ENCODE peak calls at places on chromosomes 3 and 15, in seven cellular contexts. P is aorta; Q is stimulated activated CD8-positive, alpha-beta memory T cell treated with anti-CD3 and anti-CD28 coated beads, Interleukin-7, amount 100 ng/mL, for 24 hours; V is MG63; I is right atrium auricular region; L is GM12878; M is ovary. U is an unnamed sample.

GRCh38 chr15:59999064-59999377 is 5.1 kb upstream of the FOXB1 start:
- DNase-seq in V (no peak), Q (no peak), P (no peak), M (no peak), I (no peak), L (no peak), U (no peak)

GRCh38 chr3:15563190-15563589 is 38.2 kb downstream of the HACL1 start:
- DNase-seq in L (no peak), M (no peak), I (no peak), Q (no peak), P (no peak), V (no peak), U (no peak)

GRCh38 chr15:99578809-99579208 is 13.0 kb downstream of the MEF2A start:
- DNase-seq in L (no peak), I (no peak), Q (no peak), V (no peak), M (no peak), P (no peak), U (no peak)

GRCh38 chr3:126664591-126665214 is 9.8 kb upstream of the TXNRD3 start:
- DNase-seq in M (no peak), P (no peak), V (peak), Q (no peak), L (no peak), I (no peak), U (no peak)

GRCh38 chr3:24521306-24522154 is 26.9 kb upstream of the THRB start:
- DNase-seq in L (no peak), V (peak), P (peak), Q (no peak), I (peak), M (peak), U (no peak)

GRCh38 chr3:170307998-170308398 is 49.5 kb upstream of the SKIL start:
- DNase-seq in M (no peak), Q (no peak), P (no peak), L (no peak), V (peak), I (no peak), U (no peak)

GRCh38 chr15:40358492-40359353 is 704 bp downstream of the DISP2 start:
- DNase-seq in V (peak), I (no peak), M (peak), L (no peak), P (no peak), Q (no peak), U (no peak)

GRCh38 chr3:135091956-135092355 is 296.9 kb downstream of the EPHB1 start:
- DNase-seq in V (no peak), Q (no peak), M (no peak), L (no peak), I (no peak), P (no peak), U (no peak)

GRCh38 chr15:90271459-90272166 is 6.1 kb downstream of the NGRN start:
- DNase-seq in M (no peak), Q (no peak), L (no peak), P (no peak), V (no peak), I (no peak), U (no peak)

GRCh38 chr3:86923071-86923476 is 67.9 kb downstream of the VGLL3 start:
- DNase-seq in I (no peak), L (no peak), P (no peak), Q (no peak), V (no peak), M (no peak), U (no peak)

GRCh38 chr15:73081321-73081958 is 29.2 kb downstream of the NEO1 start:
- DNase-seq in V (no peak), P (no peak), M (no peak), L (no peak), I (no peak), Q (no peak), U (no peak)

GRCh38 chr15:39472661-39473657 is 107.9 kb upstream of the THBS1 start:
- DNase-seq in V (no peak), P (peak), M (peak), Q (no peak), I (peak), L (no peak), U (no peak)

GRCh38 chr3:141798455-141798854 is 35.2 kb downstream of the GRK7 start:
- DNase-seq in Q (no peak), M (peak), P (no peak), I (no peak), L (no peak), V (no peak), U (no peak)

GRCh38 chr3:11288021-11288491 is 15.9 kb downstream of the ATG7 start:
- DNase-seq in P (no peak), I (no peak), V (peak), M (no peak), L (no peak), Q (no peak), U (no peak)

GRCh38 chr3:155312781-155313180 is 19.3 kb upstream of the STRIT1 start:
- DNase-seq in M (no peak), I (no peak), Q (no peak), P (no peak), V (no peak), L (no peak), U (no peak)

GRCh38 chr3:40873456-40873855 is 325.8 kb upstream of the CTNNB1 start:
- DNase-seq in I (no peak), V (no peak), Q (no peak), L (no peak), M (no peak), P (no peak), U (no peak)

GRCh38 chr15:56918907-56919707 is 663 bp downstream of the TCF12 start:
- DNase-seq in L (no peak), I (peak), P (peak), M (peak), V (peak), Q (peak), U (peak)

GRCh38 chr15:70093070-70093469 is 4.6 kb downstream of the TLE3 start:
- DNase-seq in M (no peak), P (no peak), I (no peak), L (no peak), V (no peak), Q (no peak), U (no peak)

GRCh38 chr3:4753073-4753691 is 226.1 kb upstream of the BHLHE40 start:
- DNase-seq in L (no peak), P (no peak), I (no peak), Q (no peak), M (no peak), V (no peak), U (no peak)

GRCh38 chr3:127820871-127821853 is 1.2 kb downstream of the MGLL start:
- DNase-seq in Q (no peak), M (no peak), I (no peak), L (no peak), P (peak), V (peak), U (no peak)

U was measured in GM12891.